ENCODE peak calls at places on chromosomes 13 and 19, in six cellular contexts. J is GM23338, F is PC-3, L is GM23248, P is HCT116, X is PC-9. D is an unnamed sample. For H3K9me2, the result is how much of the 10 kb centered on the place peaks cover.

GRCh38 chr19:29299416-29300380 is 86.7 kb upstream of the UQCRFS1 start:
- DNase-seq in P (no peak), F (no peak), X (no peak), L (no peak), J (no peak), D (no peak)

GRCh38 chr13:111503376-111503775 is 182.9 kb downstream of the TEX29 start:
- DNase-seq in P (no peak), J (no peak), X (no peak), F (no peak), L (no peak), D (no peak)

GRCh38 chr19:41705393-41706174 is 2.8 kb upstream of the CEACAM5 start:
- DNase-seq in L (peak), J (peak), P (no peak), X (peak), F (peak), D (peak)

GRCh38 chr19:4374451-4375163 is 25.7 kb downstream of the SH3GL1 start:
- DNase-seq in J (no peak), X (peak), P (peak), L (peak), F (peak), D (peak)

GRCh38 chr13:41133951-41134350 is 1.3 kb upstream of the KBTBD6 start:
- DNase-seq in J (no peak), X (no peak), F (no peak), L (no peak), P (no peak), D (no peak)

GRCh38 chr13:65921933-65922332 is 1308.2 kb downstream of the PCDH9 start:
- DNase-seq in X (no peak), F (peak), J (no peak), P (no peak), L (no peak), D (no peak)

GRCh38 chr13:68304287-68304893 is 1074.3 kb upstream of the PCDH9 start:
- DNase-seq in L (peak), X (no peak), F (peak), J (peak), P (peak), D (peak)

GRCh38 chr13:94987081-94987480 is 274.7 kb upstream of the SOX21 start:
- DNase-seq in P (no peak), J (no peak), X (no peak), L (no peak), F (no peak), D (no peak)

GRCh38 chr13:111474136-111475002 is 153.9 kb downstream of the TEX29 start:
- DNase-seq in J (peak), L (peak), F (peak), P (peak), X (peak), D (peak)

GRCh38 chr19:15776991-15777787 is 10.3 kb upstream of the OR10H5 start:
- DNase-seq in J (no peak), F (no peak), X (no peak), L (no peak), P (no peak), D (no peak)

GRCh38 chr19:15781659-15782058 is 5.8 kb upstream of the OR10H5 start:
- DNase-seq in L (no peak), X (no peak), P (no peak), J (no peak), F (no peak), D (no peak)

GRCh38 chr19:15780595-15781418 is 6.7 kb upstream of the OR10H5 start:
- DNase-seq in F (peak), X (peak), J (no peak), P (no peak), L (no peak), D (no peak)

GRCh38 chr19:15782211-15782610 is 5.2 kb upstream of the OR10H5 start:
- DNase-seq in L (no peak), F (no peak), J (no peak), P (no peak), X (no peak), D (no peak)

GRCh38 chr19:15779756-15780476 is 7.5 kb upstream of the OR10H5 start:
- DNase-seq in X (peak), J (no peak), P (no peak), L (peak), F (peak), D (no peak)
- H3K9me2 ChIP-seq in X (under half), J (under half), P (under half), L (under half), F (under half), D (under half)

DNA sequence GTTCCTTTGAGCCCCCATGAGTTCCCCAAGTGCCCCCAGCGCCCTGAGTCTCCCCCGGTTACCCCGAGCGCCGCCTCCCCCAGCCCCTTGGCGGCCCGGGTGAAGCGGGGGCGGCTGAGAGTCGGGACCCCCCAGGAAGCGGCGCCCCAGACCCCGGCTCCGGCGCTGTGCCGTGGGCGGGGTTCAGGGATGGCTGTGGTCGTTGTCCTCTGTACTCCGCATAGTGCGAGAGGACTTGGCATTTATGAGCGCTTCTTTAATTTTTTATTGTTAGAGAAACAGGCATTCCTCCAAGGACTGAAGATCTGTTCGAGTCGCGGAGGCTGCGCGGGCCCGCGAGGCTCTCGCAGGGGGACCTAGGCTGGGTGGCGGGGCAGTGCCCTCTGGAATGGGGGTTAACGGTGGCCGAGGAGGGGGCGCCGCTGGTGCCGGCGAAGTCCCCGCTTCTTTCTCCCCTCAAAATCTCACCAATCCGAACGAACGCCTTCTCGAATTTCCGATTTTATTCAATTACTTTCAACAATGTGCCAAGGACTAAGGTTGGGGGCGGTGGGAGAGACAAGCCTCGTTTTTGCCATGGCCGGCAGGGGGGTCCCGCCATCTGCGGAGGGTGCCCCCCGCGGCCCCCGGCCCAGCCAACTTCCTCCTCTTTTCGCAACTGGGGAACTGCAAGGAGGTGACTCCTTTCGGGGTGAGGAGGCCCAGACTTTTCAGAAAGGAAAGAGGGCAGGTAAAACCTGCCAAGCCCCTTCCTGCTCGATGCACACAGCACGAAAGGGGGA is 595 bp upstream of the GJB2 start:
- DNase-seq in F (peak), X (no peak), J (peak), L (peak), P (no peak), D (no peak)
- H3K9me2 ChIP-seq in F (under half), X (under half), J (under half), L (under half), P (under half), D (under half)

DNA sequence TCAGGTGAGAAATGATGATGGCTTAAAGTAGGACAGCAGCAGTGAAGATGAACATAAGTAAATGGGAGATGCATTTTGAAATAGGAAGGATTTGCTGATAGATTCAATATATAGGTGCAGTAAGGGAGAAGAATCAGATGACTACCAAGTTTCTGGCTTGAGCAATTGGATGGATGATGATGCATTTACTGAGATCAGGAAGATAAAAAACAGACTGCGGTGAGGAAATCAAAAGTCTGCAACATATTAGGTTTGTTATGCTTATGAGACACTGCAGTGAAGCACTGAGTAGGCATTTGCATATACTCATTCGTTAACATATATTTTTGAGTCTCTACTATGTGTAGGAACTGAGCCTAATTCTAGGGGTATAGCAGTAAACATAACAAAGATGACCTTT is 184.2 kb downstream of the LACC1 start:
- DNase-seq in X (no peak), P (no peak), J (no peak), F (no peak), L (peak), D (no peak)
- H3K9me2 ChIP-seq in X (under half), P (under half), J (under half), F (under half), L (under half), D (under half)

GRCh38 chr19:49658139-49658517 is 7.5 kb downstream of the IRF3 start:
- DNase-seq in J (no peak), L (no peak), X (no peak), P (no peak), F (no peak), D (no peak)

GRCh38 chr19:49662011-49662410 is 3.6 kb downstream of the IRF3 start:
- DNase-seq in P (no peak), L (no peak), F (no peak), J (no peak), X (no peak), D (no peak)

GRCh38 chr19:49658566-49659442 is 6.9 kb downstream of the IRF3 start:
- DNase-seq in L (no peak), J (no peak), F (no peak), X (no peak), P (no peak), D (no peak)

GRCh38 chr19:49663224-49663623 is 2.4 kb downstream of the IRF3 start:
- DNase-seq in J (no peak), P (no peak), F (no peak), L (no peak), X (no peak), D (no peak)

DNA sequence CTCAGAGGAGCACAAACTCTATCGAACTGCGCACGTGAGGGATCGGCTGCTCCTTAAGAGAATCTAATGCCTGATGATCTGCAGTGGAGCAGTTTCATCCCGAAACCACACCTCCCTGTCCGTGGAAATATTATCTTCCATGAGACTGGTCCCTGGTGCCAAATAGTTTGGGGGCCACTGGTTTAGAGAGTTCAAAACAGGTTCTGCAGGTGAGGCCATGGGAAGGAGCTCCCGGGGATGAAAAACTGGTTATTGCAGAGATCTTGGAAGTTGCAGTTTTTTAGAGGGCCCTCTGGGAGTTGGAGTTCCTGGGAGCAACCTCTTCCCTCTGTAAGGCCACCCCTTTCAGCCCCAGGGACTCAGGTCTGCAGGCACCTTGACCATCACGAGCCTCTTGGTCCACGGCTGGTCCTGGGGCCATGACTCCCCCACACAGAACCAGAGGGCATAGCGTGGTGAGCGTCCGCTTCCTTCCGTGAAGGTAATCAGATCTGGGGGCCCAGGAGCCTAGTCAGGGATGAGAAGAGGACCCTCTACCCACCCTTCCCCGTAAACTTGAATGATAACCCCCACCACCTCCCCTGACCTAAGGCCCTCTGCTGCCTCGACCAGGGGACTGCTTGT is 5.2 kb downstream of the IRF3 start:
- DNase-seq in L (no peak), P (no peak), X (no peak), J (no peak), F (no peak), D (no peak)
- H3K9me2 ChIP-seq in L (under half), P (under half), X (under half), J (under half), F (under half), D (under half)

DNA sequence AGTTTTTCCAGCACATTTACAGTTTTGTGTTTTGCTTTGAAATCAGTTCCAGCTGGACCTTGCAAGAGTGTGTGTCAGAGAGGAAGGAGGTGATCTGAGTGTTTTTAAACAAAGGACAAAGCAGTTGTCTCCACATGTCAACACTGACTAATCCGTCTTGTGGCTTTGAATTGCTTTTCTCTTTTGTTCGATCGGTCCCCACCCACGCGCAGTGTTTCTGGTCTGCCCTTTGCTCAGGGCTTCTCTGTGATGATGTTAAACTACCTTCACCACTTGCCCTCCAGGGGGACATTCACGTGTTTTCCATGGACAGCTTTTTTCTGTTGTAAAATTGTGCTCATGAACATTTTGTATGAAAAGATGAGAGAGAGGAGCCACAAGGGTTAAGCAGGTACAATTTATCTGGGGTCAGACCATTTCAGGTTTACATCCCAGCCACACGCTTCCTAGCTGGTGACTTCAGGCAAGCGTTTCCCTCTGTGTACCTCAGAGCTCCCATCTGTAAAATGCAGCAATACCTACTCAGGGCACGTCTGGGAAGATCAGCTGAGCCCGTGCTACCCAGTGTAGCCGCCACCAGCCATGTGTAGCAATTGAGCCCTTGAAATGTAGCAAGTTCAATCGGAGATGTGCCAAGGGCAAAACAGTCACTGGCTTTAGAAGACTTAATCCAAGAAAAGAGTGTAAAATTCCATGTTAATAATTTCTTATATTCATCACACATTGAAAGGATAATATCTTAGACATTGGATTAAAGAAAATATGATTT is 13.5 kb upstream of the PLA2G4C start:
- DNase-seq in L (peak), X (peak), J (no peak), F (peak), P (peak), D (peak)
- H3K9me2 ChIP-seq in L (under half), X (under half), J (under half), F (under half), P (under half), D (under half)

D was measured in hepatocyte.